ENCODE peak calls at places on chromosomes 2 and 18, in nine cellular contexts. One of them, this sample, is unnamed.

GRCh38 chr2:163345795-163346573 is 389.8 kb downstream of the FIGN start:
- DNase-seq in A549: peak; percentile 76
- DNase-seq in Panc1: peak; percentile 81
- DNase-seq in HCT116: peak; percentile 55
- DNase-seq in K562: peak; percentile 15
- DNase-seq in HL-60: no peak
- DNase-seq in SK-N-SH: peak; percentile 49
- DNase-seq in HepG2: peak; percentile 59
- DNase-seq in GM12878: peak; percentile 25
- DNase-seq in this sample: peak; percentile 81

GRCh38 chr18:70288851-70289328 is at the start of gene SOCS6:
- DNase-seq in A549: no peak
- DNase-seq in Panc1: no peak
- DNase-seq in HCT116: no peak
- DNase-seq in K562: peak; percentile 58
- DNase-seq in HL-60: peak; percentile 39
- DNase-seq in SK-N-SH: peak; percentile 89
- DNase-seq in HepG2: no peak
- DNase-seq in GM12878: no peak
- DNase-seq in this sample: peak; percentile 76

GRCh38 chr2:240170354-240170735 is 29.9 kb upstream of the OTOS start:
- DNase-seq in A549: no peak
- DNase-seq in Panc1: no peak
- DNase-seq in HCT116: no peak
- DNase-seq in K562: peak; percentile 13
- DNase-seq in HL-60: no peak
- DNase-seq in SK-N-SH: no peak
- DNase-seq in HepG2: no peak
- DNase-seq in GM12878: no peak
- DNase-seq in this sample: no peak

GRCh38 chr2:54061272-54061671 is 54.1 kb upstream of the ACYP2 start:
- DNase-seq in A549: no peak
- DNase-seq in Panc1: no peak
- DNase-seq in HCT116: no peak
- DNase-seq in K562: no peak
- DNase-seq in HL-60: no peak
- DNase-seq in SK-N-SH: no peak
- DNase-seq in HepG2: no peak
- DNase-seq in GM12878: no peak
- DNase-seq in this sample: no peak

GRCh38 chr2:75155115-75155514 is 44.2 kb downstream of the TACR1 start:
- DNase-seq in A549: no peak
- DNase-seq in Panc1: no peak
- DNase-seq in HCT116: no peak
- DNase-seq in K562: no peak
- DNase-seq in HL-60: no peak
- DNase-seq in SK-N-SH: peak; percentile 68
- DNase-seq in HepG2: no peak
- DNase-seq in GM12878: no peak
- DNase-seq in this sample: no peak

GRCh38 chr2:210399440-210400041 is 77.0 kb downstream of the LANCL1 start:
- DNase-seq in A549: peak; percentile 11
- DNase-seq in Panc1: no peak
- DNase-seq in HCT116: peak; percentile 4
- DNase-seq in K562: no peak
- DNase-seq in HL-60: no peak
- DNase-seq in SK-N-SH: no peak
- DNase-seq in HepG2: peak; percentile 19
- DNase-seq in GM12878: no peak
- DNase-seq in this sample: no peak

GRCh38 chr18:62715829-62716678 is 713 bp downstream of the PHLPP1 start:
- DNase-seq in A549: peak; percentile 53
- DNase-seq in Panc1: no peak
- DNase-seq in HCT116: peak; percentile 16
- DNase-seq in K562: peak; percentile 43
- DNase-seq in HL-60: peak; percentile 58
- DNase-seq in SK-N-SH: peak; percentile 77
- DNase-seq in HepG2: no peak
- DNase-seq in GM12878: no peak
- DNase-seq in this sample: peak; percentile 41

GRCh38 chr2:18253686-18254197 is 306.7 kb downstream of the RDH14 start:
- DNase-seq in A549: no peak
- DNase-seq in Panc1: no peak
- DNase-seq in HCT116: no peak
- DNase-seq in K562: no peak
- DNase-seq in HL-60: no peak
- DNase-seq in SK-N-SH: no peak
- DNase-seq in HepG2: no peak
- DNase-seq in GM12878: no peak
- DNase-seq in this sample: peak; percentile 24

GRCh38 chr18:36461551-36461987 is 164.1 kb downstream of the FHOD3 start:
- DNase-seq in A549: no peak
- DNase-seq in Panc1: no peak
- DNase-seq in HCT116: no peak
- DNase-seq in K562: no peak
- DNase-seq in HL-60: no peak
- DNase-seq in SK-N-SH: no peak
- DNase-seq in HepG2: no peak
- DNase-seq in GM12878: no peak
- DNase-seq in this sample: no peak

GRCh38 chr18:22434973-22435608 is 17.4 kb upstream of the CTAGE1 start:
- DNase-seq in A549: peak; percentile 34
- DNase-seq in Panc1: no peak
- DNase-seq in HCT116: no peak
- DNase-seq in K562: no peak
- DNase-seq in HL-60: no peak
- DNase-seq in SK-N-SH: no peak
- DNase-seq in HepG2: no peak
- DNase-seq in GM12878: no peak
- DNase-seq in this sample: no peak

GRCh38 chr2:64987963-64988419 is 1.2 kb upstream of the SLC1A4 start:
- DNase-seq in A549: no peak
- DNase-seq in Panc1: no peak
- DNase-seq in HCT116: no peak
- DNase-seq in K562: no peak
- DNase-seq in HL-60: peak; percentile 82
- DNase-seq in SK-N-SH: no peak
- DNase-seq in HepG2: peak; percentile 74
- DNase-seq in GM12878: peak; percentile 59
- DNase-seq in this sample: peak; percentile 83

GRCh38 chr2:109201465-109202420 is 72.7 kb downstream of the SH3RF3 start:
- DNase-seq in A549: no peak
- DNase-seq in Panc1: no peak
- DNase-seq in HCT116: no peak
- DNase-seq in K562: no peak
- DNase-seq in HL-60: no peak
- DNase-seq in SK-N-SH: peak; percentile 69
- DNase-seq in HepG2: no peak
- DNase-seq in GM12878: no peak
- DNase-seq in this sample: no peak

GRCh38 chr2:136255648-136256461 is 137.9 kb upstream of the CXCR4 start:
- DNase-seq in A549: no peak
- DNase-seq in Panc1: no peak
- DNase-seq in HCT116: no peak
- DNase-seq in K562: no peak
- DNase-seq in HL-60: peak; percentile 79
- DNase-seq in SK-N-SH: no peak
- DNase-seq in HepG2: no peak
- DNase-seq in GM12878: no peak
- DNase-seq in this sample: no peak

GRCh38 chr2:113173563-113174368 is at the start of gene PSD4:
- DNase-seq in A549: no peak
- DNase-seq in Panc1: no peak
- DNase-seq in HCT116: no peak
- DNase-seq in K562: peak; percentile 80
- DNase-seq in HL-60: peak; percentile 83
- DNase-seq in SK-N-SH: no peak
- DNase-seq in HepG2: no peak
- DNase-seq in GM12878: peak; percentile 67
- DNase-seq in this sample: no peak

GRCh38 chr2:45220227-45220626 is 211.0 kb upstream of the SIX2 start:
- DNase-seq in A549: no peak
- DNase-seq in Panc1: no peak
- DNase-seq in HCT116: no peak
- DNase-seq in K562: no peak
- DNase-seq in HL-60: no peak
- DNase-seq in SK-N-SH: peak; percentile 81
- DNase-seq in HepG2: no peak
- DNase-seq in GM12878: no peak
- DNase-seq in this sample: no peak

DNA sequence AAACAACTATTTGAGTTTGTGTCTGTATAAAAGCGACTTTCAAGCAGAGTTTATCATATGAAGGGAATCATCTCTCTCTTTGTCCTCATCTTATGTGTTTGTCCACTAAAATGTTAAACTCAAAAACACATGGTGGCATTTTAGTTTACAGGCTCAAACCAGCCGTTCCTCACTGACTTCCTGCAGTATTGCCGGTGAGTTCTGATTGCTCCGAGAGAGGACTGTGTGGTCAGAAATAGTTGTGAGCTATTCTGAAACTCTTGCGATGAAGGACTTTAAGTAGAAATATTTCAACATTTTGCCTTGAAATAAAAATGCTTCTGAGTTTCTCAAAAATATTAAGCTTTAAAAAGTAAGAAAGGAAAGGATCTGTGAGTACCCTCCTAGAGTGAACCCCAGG is 163.2 kb upstream of the CAVIN2 start:
- DNase-seq in A549: no peak
- DNase-seq in Panc1: no peak
- DNase-seq in HCT116: no peak
- DNase-seq in K562: no peak
- DNase-seq in HL-60: no peak
- DNase-seq in SK-N-SH: no peak
- DNase-seq in HepG2: no peak
- DNase-seq in GM12878: no peak
- DNase-seq in this sample: no peak
- H3K4me3 ChIP-seq in A549: no peak overlapping the region
- H3K4me3 ChIP-seq in Panc1: no peak overlapping the region
- H3K4me3 ChIP-seq in HCT116: no peak overlapping the region
- H3K4me3 ChIP-seq in K562: no peak overlapping the region
- H3K4me3 ChIP-seq in HL-60: no peak overlapping the region
- H3K4me3 ChIP-seq in SK-N-SH: no peak overlapping the region
- H3K4me3 ChIP-seq in HepG2: no peak overlapping the region
- H3K4me3 ChIP-seq in GM12878: no peak overlapping the region
- H3K4me3 ChIP-seq in this sample: no peak overlapping the region

DNA sequence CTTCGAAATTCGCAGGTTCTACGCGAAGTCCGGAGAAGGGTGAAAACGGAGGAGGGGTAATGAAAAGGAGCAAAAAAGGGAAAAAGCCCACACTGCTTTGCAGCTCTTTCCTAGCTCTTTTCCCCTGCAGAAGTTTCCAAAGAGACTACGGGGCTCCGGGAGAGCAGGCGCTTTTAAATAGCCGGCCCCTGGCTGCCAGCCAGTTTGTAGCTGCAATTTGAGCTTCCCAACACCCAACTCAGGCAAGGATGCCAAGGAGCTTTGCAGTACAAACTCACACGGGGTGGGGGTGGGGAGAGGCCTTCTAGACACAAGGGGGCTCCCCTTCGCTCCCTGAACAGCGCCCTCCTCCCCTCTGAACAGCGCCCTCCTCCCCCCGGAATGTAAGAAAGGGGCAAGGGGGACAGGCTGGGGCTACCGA is at the start of gene IGFBP5:
- DNase-seq in A549: no peak
- DNase-seq in Panc1: no peak
- DNase-seq in HCT116: no peak
- DNase-seq in K562: peak; percentile 17
- DNase-seq in HL-60: no peak
- DNase-seq in SK-N-SH: peak; percentile 46
- DNase-seq in HepG2: no peak
- DNase-seq in GM12878: no peak
- DNase-seq in this sample: peak; percentile 94
- TF ChIP-seq CTCF in A549: peak; percentile 5
- TF ChIP-seq CTCF in Panc1: no peak
- TF ChIP-seq CTCF in HCT116: peak; percentile 10
- TF ChIP-seq CTCF in K562: peak; percentile 51
- TF ChIP-seq CTCF in HL-60: no peak
- TF ChIP-seq CTCF in SK-N-SH: peak; percentile 44
- TF ChIP-seq CTCF in HepG2: peak; percentile 16
- TF ChIP-seq CTCF in GM12878: no peak
- TF ChIP-seq CTCF in this sample: peak; percentile 38

GRCh38 chr2:172119089-172119488 is 16.4 kb upstream of the DLX2 start:
- DNase-seq in A549: no peak
- DNase-seq in Panc1: no peak
- DNase-seq in HCT116: no peak
- DNase-seq in K562: no peak
- DNase-seq in HL-60: no peak
- DNase-seq in SK-N-SH: no peak
- DNase-seq in HepG2: peak; percentile 86
- DNase-seq in GM12878: no peak
- DNase-seq in this sample: no peak

GRCh38 chr2:172116107-172116506 is 13.4 kb upstream of the DLX2 start:
- DNase-seq in A549: no peak
- DNase-seq in Panc1: no peak
- DNase-seq in HCT116: no peak
- DNase-seq in K562: no peak
- DNase-seq in HL-60: no peak
- DNase-seq in SK-N-SH: no peak
- DNase-seq in HepG2: no peak
- DNase-seq in GM12878: no peak
- DNase-seq in this sample: no peak

GRCh38 chr2:172114579-172114978 is 11.9 kb upstream of the DLX2 start:
- DNase-seq in A549: no peak
- DNase-seq in Panc1: no peak
- DNase-seq in HCT116: no peak
- DNase-seq in K562: no peak
- DNase-seq in HL-60: no peak
- DNase-seq in SK-N-SH: no peak
- DNase-seq in HepG2: no peak
- DNase-seq in GM12878: no peak
- DNase-seq in this sample: no peak

DNA sequence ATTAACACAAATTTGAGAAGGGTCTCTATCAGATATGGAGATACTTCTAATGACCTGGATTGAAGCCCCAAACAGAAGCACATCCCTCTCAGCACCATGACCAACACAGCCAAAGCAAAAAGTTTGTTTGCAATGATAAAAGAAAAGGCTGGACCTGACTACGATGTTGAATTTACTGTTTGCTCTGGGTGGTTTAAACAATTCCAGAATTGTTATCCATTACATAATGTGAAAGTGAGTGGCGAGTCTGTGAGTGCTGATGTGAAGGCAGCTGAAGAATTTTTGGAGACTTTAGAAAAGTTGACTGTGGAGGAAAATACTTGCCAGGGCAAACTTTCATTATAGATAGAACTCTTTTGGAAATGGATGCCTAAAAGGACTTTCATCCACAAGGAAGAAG is 17.4 kb upstream of the DLX2 start:
- DNase-seq in A549: no peak
- DNase-seq in Panc1: no peak
- DNase-seq in HCT116: no peak
- DNase-seq in K562: no peak
- DNase-seq in HL-60: no peak
- DNase-seq in SK-N-SH: no peak
- DNase-seq in HepG2: peak; percentile 60
- DNase-seq in GM12878: no peak
- DNase-seq in this sample: no peak
- TF ChIP-seq REST in A549: no peak
- TF ChIP-seq REST in Panc1: no peak
- TF ChIP-seq REST in HCT116: no peak
- TF ChIP-seq REST in K562: no peak
- TF ChIP-seq REST in HL-60: no peak
- TF ChIP-seq REST in SK-N-SH: no peak
- TF ChIP-seq REST in HepG2: no peak
- TF ChIP-seq REST in GM12878: no peak
- TF ChIP-seq REST in this sample: no peak

GRCh38 chr18:21117385-21118135 is 5.9 kb upstream of the ROCK1 start:
- DNase-seq in A549: no peak
- DNase-seq in Panc1: no peak
- DNase-seq in HCT116: no peak
- DNase-seq in K562: no peak
- DNase-seq in HL-60: peak; percentile 55
- DNase-seq in SK-N-SH: no peak
- DNase-seq in HepG2: no peak
- DNase-seq in GM12878: no peak
- DNase-seq in this sample: peak; percentile 45
- H3K4me3 ChIP-seq in A549: no peak overlapping the region
- H3K4me3 ChIP-seq in Panc1: no peak overlapping the region
- H3K4me3 ChIP-seq in HCT116: no peak overlapping the region
- H3K4me3 ChIP-seq in K562: no peak overlapping the region
- H3K4me3 ChIP-seq in HL-60: no peak overlapping the region
- H3K4me3 ChIP-seq in SK-N-SH: no peak overlapping the region
- H3K4me3 ChIP-seq in HepG2: no peak overlapping the region
- H3K4me3 ChIP-seq in GM12878: no peak overlapping the region
- H3K4me3 ChIP-seq in this sample: peak overlapping the region; percentile 8

This sample was measured in GM23338.